ENCODE peak calls at places on chromosome 1, in six cellular contexts. One of them, this sample, is unnamed.

GRCh38 chr1:83931658-83932253 is 67.2 kb downstream of the TTLL7 start:
- DNase-seq in hepatocyte: peak; percentile 76
- DNase-seq in AG10803: peak; percentile 56
- DNase-seq in CD8-positive, alpha-beta memory T cell: no peak
- DNase-seq in SJSA1: peak; percentile 30
- DNase-seq in uterus: no peak
- DNase-seq in this sample: peak; percentile 54

GRCh38 chr1:229508823-229509337 is 739 bp upstream of the NUP133 start:
- DNase-seq in hepatocyte: peak; percentile 5
- DNase-seq in AG10803: no peak
- DNase-seq in CD8-positive, alpha-beta memory T cell: no peak
- DNase-seq in SJSA1: no peak
- DNase-seq in uterus: no peak
- DNase-seq in this sample: peak; percentile 13

GRCh38 chr1:244035358-244035757 is 15.7 kb upstream of the ZBTB18 start:
- DNase-seq in hepatocyte: no peak
- DNase-seq in AG10803: no peak
- DNase-seq in CD8-positive, alpha-beta memory T cell: no peak
- DNase-seq in SJSA1: no peak
- DNase-seq in uterus: no peak
- DNase-seq in this sample: no peak

GRCh38 chr1:234186037-234186688 is 187.1 kb upstream of the COA6 start:
- DNase-seq in hepatocyte: peak; percentile 44
- DNase-seq in AG10803: peak; percentile 18
- DNase-seq in CD8-positive, alpha-beta memory T cell: no peak
- DNase-seq in SJSA1: no peak
- DNase-seq in uterus: no peak
- DNase-seq in this sample: peak; percentile 44

GRCh38 chr1:70061229-70061628 is 144.2 kb downstream of the LRRC40 start:
- DNase-seq in hepatocyte: no peak
- DNase-seq in AG10803: no peak
- DNase-seq in CD8-positive, alpha-beta memory T cell: no peak
- DNase-seq in SJSA1: no peak
- DNase-seq in uterus: no peak
- DNase-seq in this sample: no peak

GRCh38 chr1:153441238-153441755 is 19.2 kb downstream of the S100A7 start:
- DNase-seq in hepatocyte: no peak
- DNase-seq in AG10803: no peak
- DNase-seq in CD8-positive, alpha-beta memory T cell: no peak
- DNase-seq in SJSA1: no peak
- DNase-seq in uterus: no peak
- DNase-seq in this sample: no peak

GRCh38 chr1:197811769-197812168 is 36.5 kb upstream of the DENND1B start:
- DNase-seq in hepatocyte: no peak
- DNase-seq in AG10803: peak; percentile 53
- DNase-seq in CD8-positive, alpha-beta memory T cell: no peak
- DNase-seq in SJSA1: no peak
- DNase-seq in uterus: no peak
- DNase-seq in this sample: peak; percentile 20

GRCh38 chr1:203507836-203508235 is 13.9 kb downstream of the OPTC start:
- DNase-seq in hepatocyte: no peak
- DNase-seq in AG10803: no peak
- DNase-seq in CD8-positive, alpha-beta memory T cell: no peak
- DNase-seq in SJSA1: no peak
- DNase-seq in uterus: no peak
- DNase-seq in this sample: no peak

GRCh38 chr1:211648336-211648735 is 27.1 kb downstream of the NEK2 start:
- DNase-seq in hepatocyte: peak; percentile 81
- DNase-seq in AG10803: no peak
- DNase-seq in CD8-positive, alpha-beta memory T cell: no peak
- DNase-seq in SJSA1: peak; percentile 21
- DNase-seq in uterus: no peak
- DNase-seq in this sample: peak; percentile 50

GRCh38 chr1:10186453-10187319 is 23.7 kb upstream of the KIF1B start:
- DNase-seq in hepatocyte: no peak
- DNase-seq in AG10803: peak; percentile 95
- DNase-seq in CD8-positive, alpha-beta memory T cell: no peak
- DNase-seq in SJSA1: no peak
- DNase-seq in uterus: no peak
- DNase-seq in this sample: peak; percentile 39

GRCh38 chr1:51270751-51271150 is 34.7 kb downstream of the RNF11 start:
- DNase-seq in hepatocyte: no peak
- DNase-seq in AG10803: peak; percentile 82
- DNase-seq in CD8-positive, alpha-beta memory T cell: no peak
- DNase-seq in SJSA1: no peak
- DNase-seq in uterus: no peak
- DNase-seq in this sample: no peak

GRCh38 chr1:94045465-94046056 is 75.4 kb downstream of the ABCA4 start:
- DNase-seq in hepatocyte: peak; percentile 94
- DNase-seq in AG10803: peak; percentile 97
- DNase-seq in CD8-positive, alpha-beta memory T cell: no peak
- DNase-seq in SJSA1: peak; percentile 75
- DNase-seq in uterus: peak; percentile 80
- DNase-seq in this sample: peak; percentile 100

GRCh38 chr1:26372039-26372438 is 511 bp downstream of the ZNF683 start:
- DNase-seq in hepatocyte: no peak
- DNase-seq in AG10803: no peak
- DNase-seq in CD8-positive, alpha-beta memory T cell: no peak
- DNase-seq in SJSA1: no peak
- DNase-seq in uterus: no peak
- DNase-seq in this sample: no peak

GRCh38 chr1:179876289-179876715 is 1.3 kb downstream of the TOR1AIP2 start:
- DNase-seq in hepatocyte: peak; percentile 71
- DNase-seq in AG10803: peak; percentile 25
- DNase-seq in CD8-positive, alpha-beta memory T cell: no peak
- DNase-seq in SJSA1: peak; percentile 7
- DNase-seq in uterus: no peak
- DNase-seq in this sample: peak; percentile 50

GRCh38 chr1:64882574-64883255 is 83.6 kb downstream of the JAK1 start:
- DNase-seq in hepatocyte: no peak
- DNase-seq in AG10803: no peak
- DNase-seq in CD8-positive, alpha-beta memory T cell: no peak
- DNase-seq in SJSA1: no peak
- DNase-seq in uterus: no peak
- DNase-seq in this sample: no peak

GRCh38 chr1:18109756-18110597 is 2.4 kb downstream of the IGSF21 start:
- DNase-seq in hepatocyte: peak; percentile 46
- DNase-seq in AG10803: peak; percentile 9
- DNase-seq in CD8-positive, alpha-beta memory T cell: no peak
- DNase-seq in SJSA1: no peak
- DNase-seq in uterus: no peak
- DNase-seq in this sample: peak; percentile 78

GRCh38 chr1:156115514-156116374 is 1.2 kb downstream of the LMNA start:
- DNase-seq in hepatocyte: peak; percentile 68
- DNase-seq in AG10803: peak; percentile 66
- DNase-seq in CD8-positive, alpha-beta memory T cell: peak; percentile 24
- DNase-seq in SJSA1: peak; percentile 87
- DNase-seq in uterus: peak; percentile 65
- DNase-seq in this sample: peak; percentile 81

GRCh38 chr1:59481915-59482505 is 185.1 kb downstream of the FGGY start:
- DNase-seq in hepatocyte: no peak
- DNase-seq in AG10803: peak; percentile 73
- DNase-seq in CD8-positive, alpha-beta memory T cell: no peak
- DNase-seq in SJSA1: peak; percentile 49
- DNase-seq in uterus: no peak
- DNase-seq in this sample: no peak

GRCh38 chr1:64623750-64624445 is 121.0 kb upstream of the RAVER2 start:
- DNase-seq in hepatocyte: no peak
- DNase-seq in AG10803: peak; percentile 38
- DNase-seq in CD8-positive, alpha-beta memory T cell: no peak
- DNase-seq in SJSA1: no peak
- DNase-seq in uterus: peak; percentile 26
- DNase-seq in this sample: no peak

DNA sequence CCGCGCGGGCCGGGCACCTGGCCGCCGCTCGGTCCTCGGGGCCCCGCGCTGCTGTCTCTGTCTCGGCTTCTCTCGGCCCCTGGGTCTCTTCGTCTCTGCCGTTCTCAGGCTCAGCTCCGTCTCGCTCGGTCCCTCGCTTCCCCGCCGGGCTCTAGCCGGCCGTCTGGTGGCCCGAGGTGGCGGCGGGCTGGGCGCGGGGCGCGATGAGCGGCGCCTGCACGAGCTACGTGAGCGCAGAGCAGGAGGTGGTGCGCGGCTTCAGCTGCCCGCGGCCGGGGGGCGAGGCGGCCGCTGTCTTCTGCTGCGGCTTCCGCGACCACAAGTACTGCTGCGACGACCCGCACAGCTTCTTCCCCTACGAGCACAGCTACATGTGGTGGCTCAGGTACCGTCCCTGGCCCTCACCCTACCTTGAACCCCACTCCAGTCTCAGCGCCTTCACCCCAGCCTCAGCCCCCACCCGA is 355 bp downstream of the SHISAL2A start:
- DNase-seq in hepatocyte: peak; percentile 22
- DNase-seq in AG10803: no peak
- DNase-seq in CD8-positive, alpha-beta memory T cell: peak; percentile 29
- DNase-seq in SJSA1: no peak
- DNase-seq in uterus: no peak
- DNase-seq in this sample: peak; percentile 61
- H3K4me3 ChIP-seq in hepatocyte: peak overlapping the region; percentile 61
- H3K4me3 ChIP-seq in AG10803: peak overlapping the region; percentile 27
- H3K4me3 ChIP-seq in CD8-positive, alpha-beta memory T cell: peak overlapping the region; percentile 66
- H3K4me3 ChIP-seq in SJSA1: no peak overlapping the region
- H3K4me3 ChIP-seq in uterus: peak overlapping the region; percentile 33
- H3K4me3 ChIP-seq in this sample: peak overlapping the region; percentile 15

GRCh38 chr1:109802901-109803561 is 39.3 kb upstream of the EPS8L3 start:
- DNase-seq in hepatocyte: no peak
- DNase-seq in AG10803: no peak
- DNase-seq in CD8-positive, alpha-beta memory T cell: no peak
- DNase-seq in SJSA1: no peak
- DNase-seq in uterus: peak; percentile 13
- DNase-seq in this sample: no peak
- H3K4me3 ChIP-seq in hepatocyte: no peak overlapping the region
- H3K4me3 ChIP-seq in AG10803: no peak overlapping the region
- H3K4me3 ChIP-seq in CD8-positive, alpha-beta memory T cell: peak overlapping the region; percentile 48
- H3K4me3 ChIP-seq in SJSA1: no peak overlapping the region
- H3K4me3 ChIP-seq in uterus: no peak overlapping the region
- H3K4me3 ChIP-seq in this sample: no peak overlapping the region

DNA sequence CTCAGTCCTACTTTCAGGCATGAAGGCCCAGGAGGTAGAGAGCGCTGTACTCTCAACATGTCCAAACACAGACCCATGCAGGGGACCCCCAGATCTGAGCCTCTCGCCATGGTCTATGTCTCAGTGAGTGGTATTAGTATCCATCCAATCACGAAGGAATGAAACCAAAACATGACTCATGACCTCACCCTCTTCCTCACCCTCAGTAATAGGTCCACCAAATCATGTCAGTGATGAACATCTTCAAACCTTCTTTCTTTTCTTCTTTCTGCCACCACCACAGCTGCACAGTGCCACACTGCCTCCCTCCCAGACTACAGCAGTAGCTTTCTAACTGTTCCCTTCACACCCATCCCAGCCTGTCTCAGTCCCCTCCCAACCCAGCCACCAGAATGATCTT is 16.8 kb downstream of the C1orf116 start:
- DNase-seq in hepatocyte: no peak
- DNase-seq in AG10803: no peak
- DNase-seq in CD8-positive, alpha-beta memory T cell: no peak
- DNase-seq in SJSA1: no peak
- DNase-seq in uterus: no peak
- DNase-seq in this sample: no peak
- H3K4me3 ChIP-seq in hepatocyte: no peak overlapping the region
- H3K4me3 ChIP-seq in AG10803: no peak overlapping the region
- H3K4me3 ChIP-seq in CD8-positive, alpha-beta memory T cell: no peak overlapping the region
- H3K4me3 ChIP-seq in SJSA1: no peak overlapping the region
- H3K4me3 ChIP-seq in uterus: no peak overlapping the region
- H3K4me3 ChIP-seq in this sample: no peak overlapping the region

GRCh38 chr1:58338081-58338480 is 208.4 kb downstream of the OMA1 start:
- DNase-seq in hepatocyte: no peak
- DNase-seq in AG10803: no peak
- DNase-seq in CD8-positive, alpha-beta memory T cell: no peak
- DNase-seq in SJSA1: no peak
- DNase-seq in uterus: no peak
- DNase-seq in this sample: no peak
- H3K4me3 ChIP-seq in hepatocyte: no peak overlapping the region
- H3K4me3 ChIP-seq in AG10803: no peak overlapping the region
- H3K4me3 ChIP-seq in CD8-positive, alpha-beta memory T cell: no peak overlapping the region
- H3K4me3 ChIP-seq in SJSA1: no peak overlapping the region
- H3K4me3 ChIP-seq in uterus: no peak overlapping the region
- H3K4me3 ChIP-seq in this sample: no peak overlapping the region

GRCh38 chr1:67582625-67583461 is 102.2 kb upstream of the GADD45A start:
- DNase-seq in hepatocyte: no peak
- DNase-seq in AG10803: peak; percentile 62
- DNase-seq in CD8-positive, alpha-beta memory T cell: no peak
- DNase-seq in SJSA1: no peak
- DNase-seq in uterus: no peak
- DNase-seq in this sample: no peak
- H3K4me3 ChIP-seq in hepatocyte: no peak overlapping the region
- H3K4me3 ChIP-seq in AG10803: no peak overlapping the region
- H3K4me3 ChIP-seq in CD8-positive, alpha-beta memory T cell: no peak overlapping the region
- H3K4me3 ChIP-seq in SJSA1: no peak overlapping the region
- H3K4me3 ChIP-seq in uterus: no peak overlapping the region
- H3K4me3 ChIP-seq in this sample: no peak overlapping the region

GRCh38 chr1:39957299-39958020 is 2.5 kb downstream of the MFSD2A start:
- DNase-seq in hepatocyte: no peak
- DNase-seq in AG10803: peak; percentile 11
- DNase-seq in CD8-positive, alpha-beta memory T cell: no peak
- DNase-seq in SJSA1: no peak
- DNase-seq in uterus: no peak
- DNase-seq in this sample: no peak
- H3K4me3 ChIP-seq in hepatocyte: no peak overlapping the region
- H3K4me3 ChIP-seq in AG10803: no peak overlapping the region
- H3K4me3 ChIP-seq in CD8-positive, alpha-beta memory T cell: no peak overlapping the region
- H3K4me3 ChIP-seq in SJSA1: no peak overlapping the region
- H3K4me3 ChIP-seq in uterus: no peak overlapping the region
- H3K4me3 ChIP-seq in this sample: no peak overlapping the region

GRCh38 chr1:16147615-16147926 is 8.3 kb downstream of the EPHA2 start:
- DNase-seq in hepatocyte: no peak
- DNase-seq in AG10803: no peak
- DNase-seq in CD8-positive, alpha-beta memory T cell: no peak
- DNase-seq in SJSA1: no peak
- DNase-seq in uterus: no peak
- DNase-seq in this sample: no peak

GRCh38 chr1:16146888-16147614 is 8.8 kb downstream of the EPHA2 start:
- DNase-seq in hepatocyte: no peak
- DNase-seq in AG10803: peak; percentile 58
- DNase-seq in CD8-positive, alpha-beta memory T cell: no peak
- DNase-seq in SJSA1: no peak
- DNase-seq in uterus: no peak
- DNase-seq in this sample: peak; percentile 93

GRCh38 chr1:16145030-16145987 is 10.6 kb downstream of the EPHA2 start:
- DNase-seq in hepatocyte: peak; percentile 72
- DNase-seq in AG10803: peak; percentile 87
- DNase-seq in CD8-positive, alpha-beta memory T cell: no peak
- DNase-seq in SJSA1: peak; percentile 95
- DNase-seq in uterus: peak; percentile 79
- DNase-seq in this sample: peak; percentile 91

GRCh38 chr1:16144325-16145029 is 11.4 kb downstream of the EPHA2 start:
- DNase-seq in hepatocyte: no peak
- DNase-seq in AG10803: no peak
- DNase-seq in CD8-positive, alpha-beta memory T cell: no peak
- DNase-seq in SJSA1: peak; percentile 39
- DNase-seq in uterus: no peak
- DNase-seq in this sample: no peak

GRCh38 chr1:16145988-16146887 is 9.6 kb downstream of the EPHA2 start:
- DNase-seq in hepatocyte: peak; percentile 94
- DNase-seq in AG10803: peak; percentile 84
- DNase-seq in CD8-positive, alpha-beta memory T cell: no peak
- DNase-seq in SJSA1: peak; percentile 98
- DNase-seq in uterus: peak; percentile 91
- DNase-seq in this sample: peak; percentile 98
- H3K4me3 ChIP-seq in hepatocyte: no peak overlapping the region
- H3K4me3 ChIP-seq in AG10803: peak overlapping the region; percentile 61
- H3K4me3 ChIP-seq in CD8-positive, alpha-beta memory T cell: no peak overlapping the region
- H3K4me3 ChIP-seq in SJSA1: peak overlapping the region; percentile 14
- H3K4me3 ChIP-seq in uterus: peak overlapping the region; percentile 19
- H3K4me3 ChIP-seq in this sample: no peak overlapping the region